ENCODE peak calls at places on chromosomes 4 and X, in seven cellular contexts. C, S, M, Z, I, W and J are unnamed samples.

GRCh38 chr4:40458109-40458508 is 123.0 kb downstream of the CHRNA9 start:
- DNase-seq in W (no peak), I (no peak), S (no peak), M (no peak), C (no peak), Z (no peak), J (no peak)

GRCh38 chr4:144712775-144713174 is 66.8 kb downstream of the HHIP start:
- DNase-seq in C (no peak), M (peak), I (peak), Z (no peak), S (no peak), W (peak), J (no peak)

GRCh38 chr4:163110442-163110841 is 56.2 kb downstream of the NAF1 start:
- DNase-seq in M (no peak), W (no peak), S (no peak), C (no peak), Z (no peak), I (no peak), J (no peak)

GRCh38 chrX:130825509-130825908 is 77.5 kb downstream of the ENOX2 start:
- DNase-seq in I (no peak), C (no peak), S (no peak), W (no peak), M (no peak), Z (no peak), J (no peak)

GRCh38 chrX:65196758-65197371 is 220.6 kb upstream of the ZC4H2 start:
- DNase-seq in I (no peak), C (peak), W (no peak), S (no peak), Z (no peak), M (no peak), J (peak)

GRCh38 chr4:2059034-2059725 is at the start of gene NAT8L:
- DNase-seq in W (no peak), Z (peak), S (peak), M (peak), C (no peak), I (no peak), J (peak)

GRCh38 chr4:67204441-67204840 is 340.9 kb downstream of the CENPC start:
- DNase-seq in I (no peak), Z (peak), S (no peak), M (no peak), W (no peak), C (no peak), J (peak)

GRCh38 chrX:66042307-66043077 is 2.6 kb upstream of the VSIG4 start:
- DNase-seq in I (no peak), M (no peak), C (no peak), S (no peak), W (no peak), Z (no peak), J (no peak)

GRCh38 chrX:2447484-2447883 is 53.3 kb downstream of the DHRSX start:
- DNase-seq in Z (no peak), I (no peak), C (no peak), W (no peak), S (no peak), M (no peak), J (no peak)

GRCh38 chr4:3229964-3230363 is 19.0 kb upstream of the MSANTD1 start:
- DNase-seq in M (no peak), Z (no peak), W (no peak), C (no peak), S (peak), I (no peak), J (no peak)

GRCh38 chrX:154596290-154596929 is 11.5 kb downstream of the CTAG1A start:
- DNase-seq in C (peak), S (no peak), W (no peak), M (peak), Z (peak), I (no peak), J (peak)

GRCh38 chr4:112340048-112340447 is 42.9 kb downstream of the ALPK1 start:
- DNase-seq in I (no peak), W (no peak), Z (no peak), S (no peak), C (no peak), M (no peak), J (no peak)

GRCh38 chr4:15755781-15756180 is 22.3 kb upstream of the CD38 start:
- DNase-seq in S (no peak), M (no peak), Z (peak), W (no peak), C (no peak), I (no peak), J (no peak)

GRCh38 chr4:120829113-120829831 is 93.3 kb downstream of the PRDM5 start:
- DNase-seq in I (peak), M (peak), Z (no peak), W (peak), C (no peak), S (no peak), J (no peak)

GRCh38 chr4:175998782-175999181 is 66.9 kb upstream of the WDR17 start:
- DNase-seq in W (no peak), C (peak), S (no peak), Z (peak), I (peak), M (no peak), J (no peak)

GRCh38 chr4:83339573-83339972 is 4.9 kb upstream of the HPSE start:
- DNase-seq in M (no peak), C (no peak), W (no peak), Z (no peak), S (no peak), I (no peak), J (no peak)

GRCh38 chr4:162565730-162566129 is 401.9 kb upstream of the FSTL5 start:
- DNase-seq in Z (no peak), M (no peak), I (no peak), W (no peak), S (no peak), C (no peak), J (no peak)

GRCh38 chr4:118410143-118410542 is 57.3 kb upstream of the PRSS12 start:
- DNase-seq in Z (peak), W (peak), S (no peak), C (peak), M (peak), I (peak), J (no peak)

GRCh38 chr4:95061220-95061619 is 303.5 kb downstream of the BMPR1B start:
- DNase-seq in S (no peak), M (peak), Z (no peak), W (peak), C (no peak), I (no peak), J (no peak)

GRCh38 chr4:153467154-153467896 is 1.2 kb downstream of the TMEM131L start:
- DNase-seq in M (no peak), I (no peak), Z (peak), S (peak), W (no peak), C (peak), J (peak)

GRCh38 chrX:71990518-71990917 is 79.9 kb downstream of the NHSL2 start:
- DNase-seq in S (no peak), C (no peak), Z (no peak), I (no peak), W (peak), M (no peak), J (no peak)

GRCh38 chr4:87118826-87119225 is 101.6 kb downstream of the KLHL8 start:
- DNase-seq in Z (peak), I (peak), S (no peak), C (peak), M (peak), W (peak), J (peak)

GRCh38 chr4:110823251-110823650 is 200.4 kb upstream of the PITX2 start:
- DNase-seq in W (peak), I (no peak), S (no peak), C (peak), M (no peak), Z (peak), J (peak)

GRCh38 chr4:15774020-15774420 is 4.1 kb upstream of the CD38 start:
- DNase-seq in I (no peak), M (peak), W (no peak), C (peak), Z (peak), S (no peak), J (no peak)

GRCh38 chrX:133786382-133786781 is 199.0 kb downstream of the GPC3 start:
- DNase-seq in Z (no peak), W (no peak), M (no peak), S (no peak), I (no peak), C (no peak), J (no peak)

GRCh38 chr4:169143335-169143734 is 127.4 kb downstream of the SH3RF1 start:
- DNase-seq in M (no peak), W (no peak), Z (no peak), S (no peak), I (no peak), C (no peak), J (no peak)

GRCh38 chr4:119243868-119244267 is 31.4 kb downstream of the USP53 start:
- DNase-seq in W (no peak), S (no peak), M (no peak), I (no peak), C (no peak), Z (no peak), J (no peak)

GRCh38 chr4:26088433-26088928 is 174.5 kb downstream of the SMIM20 start:
- DNase-seq in S (no peak), M (peak), W (peak), I (peak), Z (peak), C (peak), J (peak)

GRCh38 chr4:182142146-182143085 is 100.8 kb upstream of the TENM3 start:
- DNase-seq in I (peak), S (peak), M (peak), Z (peak), C (peak), W (peak), J (peak)

GRCh38 chrX:47674776-47675175 is 15.8 kb upstream of the UXT start:
- DNase-seq in M (no peak), W (peak), C (no peak), S (no peak), I (no peak), Z (no peak), J (no peak)

GRCh38 chr4:156771171-156771837 is 200.3 kb downstream of the PDGFC start:
- DNase-seq in S (no peak), W (peak), Z (peak), I (peak), C (peak), M (peak), J (peak)

GRCh38 chr4:152117054-152117453 is 356.2 kb upstream of the GATB start:
- DNase-seq in W (no peak), M (no peak), I (no peak), Z (no peak), S (no peak), C (no peak), J (no peak)

GRCh38 chr4:40990202-40990898 is 224.0 kb downstream of the APBB2 start:
- DNase-seq in W (peak), I (peak), C (peak), Z (peak), M (peak), S (no peak), J (peak)

GRCh38 chr4:9898596-9899345 is 117.3 kb downstream of the DRD5 start:
- DNase-seq in M (peak), S (peak), Z (peak), I (peak), C (peak), W (peak), J (no peak)

GRCh38 chrX:28108186-28108945 is 127.1 kb upstream of the DCAF8L1 start:
- DNase-seq in W (no peak), S (no peak), C (no peak), Z (no peak), M (no peak), I (no peak), J (no peak)

GRCh38 chr4:141642068-141642467 is 5.7 kb downstream of the IL15 start:
- DNase-seq in I (no peak), S (no peak), C (no peak), W (no peak), M (no peak), Z (no peak), J (no peak)

GRCh38 chr4:139896242-139896752 is 230.7 kb downstream of the MGST2 start:
- DNase-seq in M (no peak), W (no peak), C (no peak), I (no peak), S (no peak), Z (no peak), J (no peak)

GRCh38 chr4:70559924-70560323 is 32.1 kb upstream of the AMBN start:
- DNase-seq in I (peak), S (no peak), W (no peak), M (no peak), Z (no peak), C (no peak), J (no peak)